ENCODE peak calls at places on chromosomes 13 and 19, in six cellular contexts. D, R, W, O, B and L are unnamed samples.

GRCh38 chr13:42101821-42102580 is 53.6 kb downstream of the DGKH start:
- DNase-seq in O (peak), B (no peak), W (peak), R (no peak), D (no peak), L (no peak)

GRCh38 chr19:41957838-41958366 is 1.2 kb downstream of the RABAC1 start:
- DNase-seq in B (peak), R (peak), D (peak), W (peak), O (peak), L (peak)

GRCh38 chr13:21324793-21325192 is 134.3 kb downstream of the ZDHHC20 start:
- DNase-seq in D (no peak), O (no peak), B (no peak), W (no peak), R (no peak), L (no peak)

GRCh38 chr19:33749016-33749415 is 47.7 kb upstream of the KCTD15 start:
- DNase-seq in B (no peak), W (no peak), D (no peak), R (no peak), O (no peak), L (no peak)

GRCh38 chr13:105442941-105443340 is 1092.5 kb downstream of the EFNB2 start:
- DNase-seq in B (peak), R (no peak), D (peak), W (peak), O (no peak), L (no peak)

GRCh38 chr19:1430201-1430621 is 8.0 kb upstream of the RPS15 start:
- DNase-seq in O (no peak), D (no peak), B (no peak), W (no peak), R (no peak), L (no peak)

GRCh38 chr19:38728752-38729541 is 15.3 kb downstream of the CAPN12 start:
- DNase-seq in O (no peak), B (no peak), W (no peak), D (no peak), R (no peak), L (no peak)

GRCh38 chr19:45601524-45602522 is at the start of gene GPR4:
- DNase-seq in O (peak), W (no peak), B (no peak), D (no peak), R (no peak), L (no peak)

GRCh38 chr19:32809254-32809653 is 60.3 kb downstream of the SLC7A9 start:
- DNase-seq in W (no peak), O (no peak), R (no peak), D (no peak), B (no peak), L (no peak)

GRCh38 chr19:42076375-42076944 is 494 bp downstream of the ZNF574 start:
- DNase-seq in W (no peak), R (no peak), O (peak), B (no peak), D (no peak), L (no peak)

GRCh38 chr13:51619614-51620013 is 35.4 kb downstream of the WDFY2 start:
- DNase-seq in R (no peak), B (peak), D (peak), O (no peak), W (peak), L (no peak)

GRCh38 chr13:71169125-71169524 is 697.9 kb downstream of the DACH1 start:
- DNase-seq in R (no peak), O (no peak), W (no peak), D (no peak), B (no peak), L (no peak)

GRCh38 chr13:78780708-78781107 is 121.8 kb upstream of the OBI1 start:
- DNase-seq in O (no peak), D (no peak), R (no peak), B (no peak), W (no peak), L (no peak)

GRCh38 chr13:73514208-73514607 is 455.4 kb downstream of the KLF5 start:
- DNase-seq in B (no peak), R (no peak), W (no peak), O (no peak), D (no peak), L (no peak)

GRCh38 chr19:49222011-49222410 is 64.4 kb downstream of the TRPM4 start:
- DNase-seq in B (no peak), D (no peak), W (no peak), R (no peak), O (no peak), L (no peak)